ENCODE peak calls at places on chromosomes 5 and 9, in eight cellular contexts. M is NCI-H1436, K is kidney tubule cell, X is hippocampal formation, Z is B cell, D is sciatic nerve, G is left ventricle myocardium inferior, V is mucosa of gallbladder. Q is an unnamed sample.

GRCh38 chr9:110095238-110095637 is 112.7 kb downstream of the C9orf152 start:
- DNase-seq in M (no peak), Z (no peak), V (no peak), D (no peak), G (no peak), K (no peak), X (no peak), Q (peak)

GRCh38 chr5:178993236-178993765 is 1.8 kb downstream of the GRM6 start:
- DNase-seq in K (no peak), Z (no peak), X (no peak), V (no peak), M (no peak), G (no peak), D (no peak), Q (no peak)

GRCh38 chr5:55936100-55936693 is 58.6 kb downstream of the IL6ST start:
- DNase-seq in Z (peak), D (peak), K (peak), V (peak), X (peak), G (peak), M (peak), Q (peak)

GRCh38 chr9:37030591-37030939 is 3.5 kb downstream of the PAX5 start:
- DNase-seq in G (no peak), Z (peak), X (no peak), K (no peak), V (no peak), D (no peak), M (no peak), Q (no peak)

GRCh38 chr9:93479726-93480125 is 26.3 kb upstream of the FAM120AOS start:
- DNase-seq in Z (no peak), G (no peak), D (no peak), X (no peak), K (no peak), V (no peak), M (no peak), Q (no peak)

GRCh38 chr9:21988056-21988990 is 5.9 kb downstream of the CDKN2A start:
- DNase-seq in Z (no peak), D (no peak), M (no peak), X (no peak), K (no peak), G (no peak), V (no peak), Q (no peak)

GRCh38 chr9:97907051-97907450 is 15.2 kb downstream of the TRMO start:
- DNase-seq in G (no peak), K (no peak), D (no peak), X (no peak), M (no peak), Z (peak), V (no peak), Q (no peak)

GRCh38 chr5:88955403-88955802 is 72.4 kb upstream of the MEF2C start:
- DNase-seq in V (no peak), K (no peak), Z (no peak), M (no peak), G (no peak), D (no peak), X (no peak), Q (no peak)

GRCh38 chr9:132049323-132049882 is 30.3 kb downstream of the MED27 start:
- DNase-seq in X (no peak), Z (no peak), V (no peak), K (no peak), D (no peak), M (no peak), G (no peak), Q (no peak)

GRCh38 chr5:1487079-1487764 is 36.5 kb downstream of the LPCAT1 start:
- DNase-seq in D (no peak), G (no peak), V (no peak), Z (no peak), M (no peak), K (no peak), X (no peak), Q (no peak)

GRCh38 chr5:178895615-178896571 is at the start of gene ZFP2:
- DNase-seq in X (peak), Z (peak), V (peak), D (peak), G (peak), K (peak), M (no peak), Q (peak)

GRCh38 chr5:165622864-165623536 is 2117.6 kb downstream of the MAT2B start:
- DNase-seq in K (no peak), X (no peak), M (no peak), Z (no peak), V (no peak), D (no peak), G (no peak), Q (no peak)

GRCh38 chr9:108517591-108518365 is 338.0 kb downstream of the ACTL7B start:
- DNase-seq in G (no peak), Z (no peak), M (no peak), V (no peak), D (no peak), K (no peak), X (no peak), Q (no peak)

GRCh38 chr5:118616281-118616680 is 372.1 kb downstream of the DTWD2 start:
- DNase-seq in D (no peak), K (no peak), X (no peak), M (no peak), V (no peak), G (no peak), Z (no peak), Q (no peak)

GRCh38 chr9:133396952-133397351 is 20.8 kb downstream of the STKLD1 start:
- DNase-seq in D (no peak), G (no peak), Z (no peak), X (no peak), M (no peak), K (no peak), V (no peak), Q (peak)

GRCh38 chr9:17230646-17231045 is 95.8 kb downstream of the CNTLN start:
- DNase-seq in Z (no peak), K (peak), D (no peak), X (no peak), M (no peak), G (no peak), V (peak), Q (no peak)

GRCh38 chr5:172417983-172418630 is 36.2 kb downstream of the SH3PXD2B start:
- DNase-seq in X (peak), D (peak), K (peak), G (peak), M (no peak), Z (no peak), V (peak), Q (no peak)

GRCh38 chr9:136381311-136381710 is 7.8 kb upstream of the CARD9 start:
- DNase-seq in V (no peak), G (peak), K (no peak), D (no peak), X (no peak), Z (no peak), M (no peak), Q (no peak)

GRCh38 chr5:179235416-179236400 is 109.6 kb downstream of the ADAMTS2 start:
- DNase-seq in K (no peak), Z (no peak), M (no peak), G (no peak), X (no peak), D (no peak), V (no peak), Q (no peak)

Q was measured in NCI-H524.